ENCODE peak calls at places on chromosomes 11 and 22, in five cellular contexts. M is tibial nerve, S is natural killer cell, C is GM20000, U is AG10803. Q is an unnamed sample.

GRCh38 chr11:117941163-117941707 is 12.0 kb upstream of the TMPRSS13 start:
- DNase-seq in C (no peak), M (no peak), U (no peak), S (no peak), Q (no peak)

GRCh38 chr22:18067121-18067520 is 10.7 kb upstream of the PEX26 start:
- DNase-seq in M (no peak), S (no peak), U (no peak), C (no peak), Q (no peak)

GRCh38 chr11:32034149-32034548 is 56.7 kb upstream of the RCN1 start:
- DNase-seq in C (no peak), M (no peak), S (no peak), U (peak), Q (peak)

GRCh38 chr22:35381424-35381772 is 502 bp downstream of the HMOX1 start:
- DNase-seq in S (no peak), M (no peak), U (no peak), C (no peak), Q (no peak)

GRCh38 chr22:35739076-35739475 is 21.4 kb downstream of the APOL5 start:
- DNase-seq in M (no peak), S (no peak), U (no peak), C (no peak), Q (no peak)

GRCh38 chr11:2267871-2268825 is 2.2 kb downstream of the ASCL2 start:
- DNase-seq in S (peak), C (no peak), U (no peak), M (no peak), Q (no peak)

GRCh38 chr22:46679711-46680269 is 58.3 kb downstream of the CERK start:
- DNase-seq in U (no peak), C (no peak), M (no peak), S (no peak), Q (no peak)

GRCh38 chr11:66743271-66743968 is 14.4 kb upstream of the SPTBN2 start:
- DNase-seq in S (no peak), M (no peak), C (no peak), U (no peak), Q (no peak)

GRCh38 chr22:35071784-35072183 is 5.8 kb downstream of the ISX start:
- DNase-seq in M (no peak), U (no peak), S (no peak), C (no peak), Q (no peak)

GRCh38 chr22:38843716-38844660 is at the start of gene NPTXR:
- DNase-seq in S (peak), U (peak), M (no peak), C (peak), Q (no peak)

GRCh38 chr11:45802531-45803317 is 2.2 kb upstream of the SLC35C1 start:
- DNase-seq in U (no peak), C (peak), S (no peak), M (no peak), Q (no peak)

GRCh38 chr22:37196539-37197450 is 8.7 kb upstream of the C1QTNF6 start:
- DNase-seq in M (peak), C (no peak), S (no peak), U (peak), Q (no peak)

GRCh38 chr11:75162954-75163353 is 12.0 kb downstream of the SLCO2B1 start:
- DNase-seq in S (no peak), M (no peak), U (no peak), C (no peak), Q (no peak)

GRCh38 chr22:44000123-44000522 is 24.0 kb upstream of the PARVB start:
- DNase-seq in U (no peak), C (no peak), S (no peak), M (no peak), Q (no peak)

GRCh38 chr11:118052581-118053206 is 24.2 kb upstream of the TMPRSS4 start:
- DNase-seq in C (no peak), M (no peak), S (no peak), U (no peak), Q (no peak)

GRCh38 chr11:61968758-61969390 is 1.4 kb upstream of the FTH1 start:
- DNase-seq in M (no peak), S (no peak), C (no peak), U (no peak), Q (no peak)

GRCh38 chr22:22342697-22343602 is 98.4 kb downstream of the VPREB1 start:
- DNase-seq in C (peak), M (peak), S (peak), U (no peak), Q (peak)

DNA sequence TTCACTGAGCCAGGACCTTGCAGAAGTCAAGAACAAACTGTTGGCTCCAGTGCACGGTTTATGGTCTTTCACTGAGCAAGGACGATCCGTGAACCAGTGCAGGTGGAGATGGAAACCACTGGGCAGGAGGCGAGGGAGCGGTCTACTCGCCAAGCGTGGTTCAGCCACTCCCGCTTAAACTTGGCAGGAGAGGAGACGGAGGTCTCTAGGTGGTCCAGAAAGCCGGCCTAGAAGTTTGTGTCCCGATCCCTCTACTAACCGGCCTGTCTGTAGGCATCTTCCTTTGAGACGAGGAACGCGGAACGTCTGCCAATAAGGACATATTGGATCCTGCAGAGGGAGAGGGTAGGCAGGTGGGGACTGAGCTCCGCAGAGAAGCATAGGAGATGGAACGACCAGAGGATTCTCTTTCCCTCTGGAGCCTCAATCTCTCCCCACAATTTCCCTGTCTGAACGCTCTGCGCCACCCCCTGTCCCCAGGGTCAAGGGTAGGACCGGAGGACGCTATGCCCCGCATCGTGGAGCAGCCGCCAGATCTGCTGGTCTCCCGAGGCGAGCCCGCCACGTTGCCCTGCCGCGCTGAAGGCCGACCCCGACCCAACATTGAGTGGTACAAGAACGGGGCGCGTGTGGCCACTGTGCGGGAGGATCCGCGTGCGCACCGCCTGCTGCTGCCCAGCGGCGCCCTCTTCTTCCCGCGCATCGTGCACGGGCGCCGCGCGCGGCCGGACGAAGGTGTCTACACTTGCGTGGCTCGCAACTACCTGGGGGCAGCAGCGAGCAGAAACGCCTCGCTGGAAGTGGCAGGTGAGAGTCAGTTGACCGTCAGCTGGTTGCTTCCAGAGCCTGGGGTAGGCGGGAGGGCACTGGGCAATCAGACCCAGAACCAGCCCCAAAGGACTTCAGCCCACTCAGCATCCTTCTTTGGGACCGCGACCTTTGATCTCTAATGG is 3.4 kb downstream of the ROBO3 start:
- DNase-seq in U (no peak), S (no peak), C (no peak), M (no peak), Q (no peak)
- TF ChIP-seq CTCF in U (no peak), S (no peak), C (no peak), M (no peak), Q (no peak)

GRCh38 chr11:9875402-9875801 is 211.5 kb downstream of the SWAP70 start:
- DNase-seq in S (no peak), C (no peak), U (no peak), M (no peak), Q (no peak)
- TF ChIP-seq CTCF in S (no peak), C (no peak), U (no peak), M (no peak), Q (no peak)

DNA sequence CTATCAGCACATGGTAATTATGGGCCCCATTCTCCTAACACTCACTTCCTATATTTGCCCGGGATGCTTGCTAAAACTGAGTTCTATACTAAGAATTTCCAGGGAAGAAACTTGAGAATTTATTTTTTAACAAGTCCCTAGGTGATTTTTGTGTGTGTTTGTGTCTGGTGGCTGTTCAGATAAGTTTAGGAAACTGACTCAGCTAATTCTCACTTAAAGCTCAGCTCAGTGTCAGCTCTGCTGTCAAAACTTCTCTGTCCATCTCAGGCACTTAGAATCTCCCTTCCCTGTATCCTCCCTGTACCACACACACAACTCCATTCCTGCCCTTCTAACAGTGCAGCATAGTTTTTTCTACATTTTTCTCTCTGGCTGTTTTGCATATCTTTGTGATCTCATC is 69.2 kb downstream of the PIWIL4 start:
- DNase-seq in S (no peak), C (no peak), M (no peak), U (no peak), Q (no peak)
- TF ChIP-seq CTCF in S (no peak), C (no peak), M (no peak), U (no peak), Q (no peak)

GRCh38 chr22:39927544-39927943 is 26.7 kb downstream of the GRAP2 start:
- DNase-seq in S (no peak), U (no peak), M (no peak), C (no peak), Q (no peak)
- TF ChIP-seq CTCF in S (no peak), U (no peak), M (no peak), C (no peak), Q (peak)

GRCh38 chr11:12085371-12086251 is 24.8 kb upstream of the MICAL2 start:
- DNase-seq in U (peak), M (no peak), S (no peak), C (no peak), Q (no peak)
- TF ChIP-seq CTCF in U (no peak), M (no peak), S (no peak), C (no peak), Q (no peak)

Q was measured in HFF-Myc.